ENCODE peak calls at places on chromosomes 13 and 19, in six cellular contexts. Y is activated gamma-delta T cell; K is stimulated activated CD4-positive, alpha-beta T cell treated with anti-CD3 and anti-CD28 coated beads, Interleukin-4, amount 100 ng/mL, for 24 hours; L is substantia nigra; F is NCI-H774; X is uterus. E is an unnamed sample.

GRCh38 chr19:24032651-24033050 is 54.3 kb upstream of the ZNF254 start:
- DNase-seq in Y (no peak), K (no peak), L (no peak), F (no peak), X (no peak), E (no peak)

GRCh38 chr13:112720251-112720650 is 30.4 kb downstream of the ATP11A start:
- DNase-seq in Y (no peak), K (no peak), L (no peak), F (no peak), X (no peak), E (no peak)

GRCh38 chr13:24251525-24251924 is 57.9 kb upstream of the C1QTNF9 start:
- DNase-seq in Y (peak; percentile 35), K (peak; percentile 85), L (no peak), F (no peak), X (no peak), E (peak; percentile 45)

GRCh38 chr13:96460571-96460970 is 370.7 kb downstream of the HS6ST3 start:
- DNase-seq in Y (no peak), K (no peak), L (no peak), F (no peak), X (no peak), E (no peak)

GRCh38 chr19:32878988-32879387 is 9.4 kb upstream of the SLC7A9 start:
- DNase-seq in Y (no peak), K (no peak), L (no peak), F (no peak), X (no peak), E (no peak)

GRCh38 chr19:57708641-57709354 is at the start of gene ZNF154:
- DNase-seq in Y (no peak), K (peak; percentile 29), L (peak; percentile 39), F (no peak), X (no peak), E (peak; percentile 20)

GRCh38 chr19:18232540-18233223 is 6.4 kb upstream of the PDE4C start:
- DNase-seq in Y (no peak), K (no peak), L (no peak), F (no peak), X (no peak), E (no peak)

GRCh38 chr13:108304170-108305068 is 34.9 kb downstream of the TNFSF13B start:
- DNase-seq in Y (no peak), K (no peak), L (no peak), F (no peak), X (no peak), E (no peak)

GRCh38 chr19:48683349-48683748 is 10.5 kb upstream of the NTN5 start:
- DNase-seq in Y (no peak), K (no peak), L (peak; percentile 52), F (no peak), X (peak; percentile 57), E (peak; percentile 57)

GRCh38 chr13:59399513-59399912 is 764.2 kb downstream of the DIAPH3 start:
- DNase-seq in Y (no peak), K (no peak), L (no peak), F (no peak), X (no peak), E (no peak)

GRCh38 chr13:42852102-42852501 is 70.7 kb downstream of the FAM216B start:
- DNase-seq in Y (no peak), K (no peak), L (no peak), F (no peak), X (no peak), E (no peak)

GRCh38 chr13:28819748-28820098 is 416 bp upstream of the MTUS2 start:
- DNase-seq in Y (no peak), K (peak; percentile 39), L (peak; percentile 20), F (peak; percentile 17), X (no peak), E (peak; percentile 28)

GRCh38 chr19:47228168-47228936 is 2.6 kb downstream of the BBC3 start:
- DNase-seq in Y (peak; percentile 40), K (peak; percentile 49), L (no peak), F (no peak), X (peak; percentile 65), E (peak; percentile 95)

GRCh38 chr13:112943309-112944125 is 25.5 kb upstream of the MCF2L start:
- DNase-seq in Y (no peak), K (peak; percentile 23), L (no peak), F (peak; percentile 78), X (no peak), E (peak; percentile 48)

GRCh38 chr13:74274946-74275345 is 140.7 kb upstream of the KLF12 start:
- DNase-seq in Y (no peak), K (no peak), L (no peak), F (no peak), X (no peak), E (no peak)

GRCh38 chr19:45746866-45747265 is 13.6 kb downstream of the MEIOSIN start:
- DNase-seq in Y (no peak), K (no peak), L (no peak), F (no peak), X (no peak), E (no peak)

GRCh38 chr13:100461309-100462035 is 127.1 kb downstream of the GGACT start:
- DNase-seq in Y (no peak), K (no peak), L (no peak), F (peak; percentile 47), X (no peak), E (no peak)

GRCh38 chr13:45367358-45367757 is 26.4 kb upstream of the TPT1 start:
- DNase-seq in Y (no peak), K (peak; percentile 94), L (no peak), F (no peak), X (peak; percentile 52), E (no peak)

GRCh38 chr13:36801035-36801434 is 18.0 kb upstream of the RFXAP start:
- DNase-seq in Y (no peak), K (no peak), L (no peak), F (no peak), X (no peak), E (no peak)

GRCh38 chr13:99871249-99871898 is 100.2 kb downstream of the ZIC5 start:
- DNase-seq in Y (no peak), K (no peak), L (no peak), F (peak; percentile 37), X (no peak), E (no peak)

GRCh38 chr19:17292301-17293074 is 10.7 kb downstream of the ABHD8 start:
- DNase-seq in Y (peak; percentile 53), K (peak; percentile 79), L (peak; percentile 25), F (no peak), X (peak; percentile 66), E (peak; percentile 96)

GRCh38 chr19:9456018-9456689 is 20.8 kb upstream of the ZNF266 start:
- DNase-seq in Y (no peak), K (no peak), L (no peak), F (no peak), X (no peak), E (no peak)

GRCh38 chr13:50082426-50083283 is 67.4 kb downstream of the KCNRG start:
- DNase-seq in Y (peak; percentile 37), K (peak; percentile 84), L (no peak), F (peak; percentile 46), X (peak; percentile 60), E (peak; percentile 91)

GRCh38 chr13:95620498-95621140 is 23.9 kb downstream of the DZIP1 start:
- DNase-seq in Y (no peak), K (no peak), L (no peak), F (no peak), X (no peak), E (no peak)

GRCh38 chr19:14375055-14375581 is 6.1 kb upstream of the ADGRE5 start:
- DNase-seq in Y (peak; percentile 43), K (peak; percentile 57), L (peak; percentile 14), F (no peak), X (peak; percentile 56), E (peak; percentile 78)

GRCh38 chr19:13215572-13216380 is 65.6 kb downstream of the IER2 start:
- DNase-seq in Y (no peak), K (peak; percentile 27), L (no peak), F (no peak), X (no peak), E (no peak)

GRCh38 chr13:52371736-52372247 is 34.2 kb downstream of the THSD1 start:
- DNase-seq in Y (no peak), K (no peak), L (no peak), F (no peak), X (no peak), E (no peak)

GRCh38 chr19:50427997-50428425 is 4.7 kb upstream of the MYBPC2 start:
- DNase-seq in Y (no peak), K (peak; percentile 42), L (peak; percentile 69), F (no peak), X (peak; percentile 43), E (peak; percentile 96)

GRCh38 chr13:30181856-30182651 is 125.3 kb downstream of the KATNAL1 start:
- DNase-seq in Y (no peak), K (no peak), L (no peak), F (no peak), X (no peak), E (no peak)

GRCh38 chr19:5286465-5287029 is 54.1 kb downstream of the PTPRS start:
- DNase-seq in Y (no peak), K (no peak), L (no peak), F (no peak), X (no peak), E (no peak)

GRCh38 chr19:47363758-47364529 is 14.8 kb downstream of the DHX34 start:
- DNase-seq in Y (no peak), K (no peak), L (no peak), F (no peak), X (no peak), E (no peak)

GRCh38 chr19:6754136-6754535 is 13.1 kb downstream of the SH2D3A start:
- DNase-seq in Y (no peak), K (no peak), L (no peak), F (no peak), X (no peak), E (peak; percentile 85)

GRCh38 chr19:3114018-3114726 is 20.0 kb downstream of the GNA11 start:
- DNase-seq in Y (no peak), K (no peak), L (no peak), F (no peak), X (no peak), E (no peak)

E was measured in upper lobe of left lung.